ENCODE peak calls at places on chromosomes 12 and 14, in seven cellular contexts. One of them, this sample, is unnamed.
A peak's percentile ranks its signal among the peaks of the same experiment; 100 is the strongest.

GRCh38 chr14:96653597-96653996 is 143.6 kb upstream of the VRK1 start:
- DNase-seq in NCI-H1105: no peak
- DNase-seq in stimulated activated CD4-positive, alpha-beta T cell treated with anti-CD3 and anti-CD28 coated beads, Interleukin-15, amount 100 ng/mL, for 1 hour: no peak
- DNase-seq in activated CD8-positive, alpha-beta T cell treated with anti-CD3 and anti-CD28 coated beads, Interleukin-2, amount 10 ng/mL, durations not matched to agents 7 days and 5 days: no peak
- DNase-seq in LoVo: no peak
- DNase-seq in neural progenitor cell: no peak
- DNase-seq in natural killer cell treated with Interleukin-12 subunit alpha and Interleukin-12 subunit beta and Interleukin-15 and Interleukin-18, amount 100 ng/mL, for 72 hours: no peak
- DNase-seq in this sample: no peak

GRCh38 chr12:89016970-89017778 is 335.1 kb downstream of the DUSP6 start:
- DNase-seq in stimulated activated CD4-positive, alpha-beta T cell treated with anti-CD3 and anti-CD28 coated beads, Interleukin-15, amount 100 ng/mL, for 1 hour: no peak
- DNase-seq in LoVo: peak; percentile 90
- DNase-seq in neural progenitor cell: peak; percentile 83
- DNase-seq in NCI-H1105: peak; percentile 62
- DNase-seq in natural killer cell treated with Interleukin-12 subunit alpha and Interleukin-12 subunit beta and Interleukin-15 and Interleukin-18, amount 100 ng/mL, for 72 hours: no peak
- DNase-seq in activated CD8-positive, alpha-beta T cell treated with anti-CD3 and anti-CD28 coated beads, Interleukin-2, amount 10 ng/mL, durations not matched to agents 7 days and 5 days: peak; percentile 75
- DNase-seq in this sample: no peak

GRCh38 chr14:39946796-39947195 is 514.6 kb upstream of the FBXO33 start:
- DNase-seq in neural progenitor cell: no peak
- DNase-seq in activated CD8-positive, alpha-beta T cell treated with anti-CD3 and anti-CD28 coated beads, Interleukin-2, amount 10 ng/mL, durations not matched to agents 7 days and 5 days: no peak
- DNase-seq in natural killer cell treated with Interleukin-12 subunit alpha and Interleukin-12 subunit beta and Interleukin-15 and Interleukin-18, amount 100 ng/mL, for 72 hours: no peak
- DNase-seq in stimulated activated CD4-positive, alpha-beta T cell treated with anti-CD3 and anti-CD28 coated beads, Interleukin-15, amount 100 ng/mL, for 1 hour: no peak
- DNase-seq in NCI-H1105: no peak
- DNase-seq in LoVo: no peak
- DNase-seq in this sample: no peak

GRCh38 chr12:80830533-80831088 is 107.1 kb downstream of the LIN7A start:
- DNase-seq in NCI-H1105: no peak
- DNase-seq in activated CD8-positive, alpha-beta T cell treated with anti-CD3 and anti-CD28 coated beads, Interleukin-2, amount 10 ng/mL, durations not matched to agents 7 days and 5 days: no peak
- DNase-seq in LoVo: no peak
- DNase-seq in stimulated activated CD4-positive, alpha-beta T cell treated with anti-CD3 and anti-CD28 coated beads, Interleukin-15, amount 100 ng/mL, for 1 hour: no peak
- DNase-seq in neural progenitor cell: no peak
- DNase-seq in natural killer cell treated with Interleukin-12 subunit alpha and Interleukin-12 subunit beta and Interleukin-15 and Interleukin-18, amount 100 ng/mL, for 72 hours: no peak
- DNase-seq in this sample: no peak

GRCh38 chr12:7638064-7638763 is 27.5 kb downstream of the APOBEC1 start:
- DNase-seq in neural progenitor cell: peak; percentile 77
- DNase-seq in natural killer cell treated with Interleukin-12 subunit alpha and Interleukin-12 subunit beta and Interleukin-15 and Interleukin-18, amount 100 ng/mL, for 72 hours: no peak
- DNase-seq in stimulated activated CD4-positive, alpha-beta T cell treated with anti-CD3 and anti-CD28 coated beads, Interleukin-15, amount 100 ng/mL, for 1 hour: no peak
- DNase-seq in LoVo: no peak
- DNase-seq in NCI-H1105: peak; percentile 14
- DNase-seq in activated CD8-positive, alpha-beta T cell treated with anti-CD3 and anti-CD28 coated beads, Interleukin-2, amount 10 ng/mL, durations not matched to agents 7 days and 5 days: no peak
- DNase-seq in this sample: no peak

GRCh38 chr14:74841230-74842207 is 34.4 kb downstream of the PROX2 start:
- DNase-seq in neural progenitor cell: no peak
- DNase-seq in natural killer cell treated with Interleukin-12 subunit alpha and Interleukin-12 subunit beta and Interleukin-15 and Interleukin-18, amount 100 ng/mL, for 72 hours: no peak
- DNase-seq in activated CD8-positive, alpha-beta T cell treated with anti-CD3 and anti-CD28 coated beads, Interleukin-2, amount 10 ng/mL, durations not matched to agents 7 days and 5 days: peak; percentile 64
- DNase-seq in LoVo: no peak
- DNase-seq in NCI-H1105: no peak
- DNase-seq in stimulated activated CD4-positive, alpha-beta T cell treated with anti-CD3 and anti-CD28 coated beads, Interleukin-15, amount 100 ng/mL, for 1 hour: no peak
- DNase-seq in this sample: no peak

GRCh38 chr12:122306407-122306806 is 40.1 kb upstream of the VPS33A start:
- DNase-seq in stimulated activated CD4-positive, alpha-beta T cell treated with anti-CD3 and anti-CD28 coated beads, Interleukin-15, amount 100 ng/mL, for 1 hour: no peak
- DNase-seq in activated CD8-positive, alpha-beta T cell treated with anti-CD3 and anti-CD28 coated beads, Interleukin-2, amount 10 ng/mL, durations not matched to agents 7 days and 5 days: no peak
- DNase-seq in LoVo: no peak
- DNase-seq in natural killer cell treated with Interleukin-12 subunit alpha and Interleukin-12 subunit beta and Interleukin-15 and Interleukin-18, amount 100 ng/mL, for 72 hours: no peak
- DNase-seq in neural progenitor cell: peak; percentile 25
- DNase-seq in NCI-H1105: no peak
- DNase-seq in this sample: no peak

GRCh38 chr12:106246891-106247730 is 709 bp downstream of the CKAP4 start:
- DNase-seq in natural killer cell treated with Interleukin-12 subunit alpha and Interleukin-12 subunit beta and Interleukin-15 and Interleukin-18, amount 100 ng/mL, for 72 hours: peak; percentile 63
- DNase-seq in neural progenitor cell: peak; percentile 93
- DNase-seq in stimulated activated CD4-positive, alpha-beta T cell treated with anti-CD3 and anti-CD28 coated beads, Interleukin-15, amount 100 ng/mL, for 1 hour: no peak
- DNase-seq in NCI-H1105: peak; percentile 24
- DNase-seq in LoVo: peak; percentile 43
- DNase-seq in activated CD8-positive, alpha-beta T cell treated with anti-CD3 and anti-CD28 coated beads, Interleukin-2, amount 10 ng/mL, durations not matched to agents 7 days and 5 days: peak; percentile 63
- DNase-seq in this sample: peak; percentile 86

GRCh38 chr14:65487783-65488578 is 75.5 kb downstream of the FUT8 start:
- DNase-seq in activated CD8-positive, alpha-beta T cell treated with anti-CD3 and anti-CD28 coated beads, Interleukin-2, amount 10 ng/mL, durations not matched to agents 7 days and 5 days: no peak
- DNase-seq in natural killer cell treated with Interleukin-12 subunit alpha and Interleukin-12 subunit beta and Interleukin-15 and Interleukin-18, amount 100 ng/mL, for 72 hours: no peak
- DNase-seq in stimulated activated CD4-positive, alpha-beta T cell treated with anti-CD3 and anti-CD28 coated beads, Interleukin-15, amount 100 ng/mL, for 1 hour: no peak
- DNase-seq in neural progenitor cell: peak; percentile 21
- DNase-seq in LoVo: no peak
- DNase-seq in NCI-H1105: no peak
- DNase-seq in this sample: no peak